ENCODE peak calls at places on chromosome 14, in four cellular contexts. One of them, this sample, is unnamed.

GRCh38 chr14:76550534-76550933 is 174.6 kb downstream of the ESRRB start:
- DNase-seq in ovary: no peak
- DNase-seq in neural crest cell: no peak
- DNase-seq in BJ: no peak
- DNase-seq in this sample: no peak

GRCh38 chr14:61167642-61168041 is 113.5 kb downstream of the TMEM30B start:
- DNase-seq in ovary: no peak
- DNase-seq in neural crest cell: no peak
- DNase-seq in BJ: no peak
- DNase-seq in this sample: no peak

GRCh38 chr14:76329150-76329881 is 46.6 kb upstream of the ESRRB start:
- DNase-seq in ovary: no peak
- DNase-seq in neural crest cell: no peak
- DNase-seq in BJ: no peak
- DNase-seq in this sample: no peak

GRCh38 chr14:92931681-92932447 is 8.9 kb downstream of the CHGA start:
- DNase-seq in ovary: no peak
- DNase-seq in neural crest cell: no peak
- DNase-seq in BJ: no peak
- DNase-seq in this sample: no peak

GRCh38 chr14:97177016-97177415 is 379.8 kb downstream of the VRK1 start:
- DNase-seq in ovary: no peak
- DNase-seq in neural crest cell: no peak
- DNase-seq in BJ: no peak
- DNase-seq in this sample: no peak

GRCh38 chr14:22047105-22047504 is 373.5 kb upstream of the OR4E1 start:
- DNase-seq in ovary: no peak
- DNase-seq in neural crest cell: peak
- DNase-seq in BJ: no peak
- DNase-seq in this sample: no peak

GRCh38 chr14:98700748-98701147 is 571.2 kb downstream of the BCL11B start:
- DNase-seq in ovary: no peak
- DNase-seq in neural crest cell: no peak
- DNase-seq in BJ: no peak
- DNase-seq in this sample: no peak

GRCh38 chr14:35696575-35696974 is 112.5 kb downstream of the RALGAPA1 start:
- DNase-seq in ovary: no peak
- DNase-seq in neural crest cell: no peak
- DNase-seq in BJ: no peak
- DNase-seq in this sample: no peak

GRCh38 chr14:41609704-41610183 is 3.1 kb downstream of the LRFN5 start:
- DNase-seq in ovary: peak
- DNase-seq in neural crest cell: peak
- DNase-seq in BJ: no peak
- DNase-seq in this sample: peak

GRCh38 chr14:75991753-75992152 is 6.2 kb downstream of the IFT43 start:
- DNase-seq in ovary: no peak
- DNase-seq in neural crest cell: no peak
- DNase-seq in BJ: peak
- DNase-seq in this sample: no peak

GRCh38 chr14:43981135-43981787 is 525.8 kb downstream of the FSCB start:
- DNase-seq in ovary: no peak
- DNase-seq in neural crest cell: no peak
- DNase-seq in BJ: no peak
- DNase-seq in this sample: no peak

GRCh38 chr14:92437729-92438280 is 75.8 kb upstream of the RIN3 start:
- DNase-seq in ovary: no peak
- DNase-seq in neural crest cell: no peak
- DNase-seq in BJ: no peak
- DNase-seq in this sample: no peak

GRCh38 chr14:53663709-53664108 is 292.9 kb downstream of the BMP4 start:
- DNase-seq in ovary: no peak
- DNase-seq in neural crest cell: no peak
- DNase-seq in BJ: no peak
- DNase-seq in this sample: peak

GRCh38 chr14:104927432-104927816 is 2.7 kb downstream of the PLD4 start:
- DNase-seq in ovary: no peak
- DNase-seq in neural crest cell: no peak
- DNase-seq in BJ: no peak
- DNase-seq in this sample: no peak

GRCh38 chr14:104926619-104927431 is 2.1 kb downstream of the PLD4 start:
- DNase-seq in ovary: no peak
- DNase-seq in neural crest cell: no peak
- DNase-seq in BJ: no peak
- DNase-seq in this sample: no peak

GRCh38 chr14:104929268-104930230 is 4.9 kb downstream of the PLD4 start:
- DNase-seq in ovary: no peak
- DNase-seq in neural crest cell: no peak
- DNase-seq in BJ: no peak
- DNase-seq in this sample: no peak

GRCh38 chr14:104928391-104929133 is 3.9 kb downstream of the PLD4 start:
- DNase-seq in ovary: no peak
- DNase-seq in neural crest cell: no peak
- DNase-seq in BJ: no peak
- DNase-seq in this sample: no peak

DNA sequence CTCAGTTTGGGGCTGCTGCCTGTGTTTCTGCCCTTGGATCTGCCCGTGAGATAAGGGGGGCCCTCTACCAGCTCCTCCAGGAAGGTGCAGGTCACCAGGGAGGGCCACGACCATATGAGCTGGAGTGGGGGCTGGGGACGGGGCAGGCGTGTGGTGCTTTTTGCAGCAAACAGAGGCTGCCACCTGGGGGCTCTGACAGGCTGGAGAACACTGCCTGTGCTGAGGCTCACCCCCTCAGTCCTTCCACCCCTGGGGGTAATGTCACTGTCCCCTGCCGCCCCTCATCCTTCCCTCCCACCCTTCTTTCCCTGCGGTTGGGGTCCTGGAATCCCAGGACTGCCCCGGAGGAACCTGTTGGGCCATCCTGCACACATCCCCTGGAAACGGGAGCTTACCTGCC is 3.2 kb downstream of the PLD4 start:
- DNase-seq in ovary: no peak
- DNase-seq in neural crest cell: no peak
- DNase-seq in BJ: no peak
- DNase-seq in this sample: no peak
- TF ChIP-seq CTCF in ovary: no peak
- TF ChIP-seq CTCF in neural crest cell: no peak
- TF ChIP-seq CTCF in BJ: no peak
- TF ChIP-seq CTCF in this sample: no peak

GRCh38 chr14:67517083-67517482 is 16.0 kb upstream of the PLEKHH1 start:
- DNase-seq in ovary: no peak
- DNase-seq in neural crest cell: no peak
- DNase-seq in BJ: no peak
- DNase-seq in this sample: peak
- TF ChIP-seq CTCF in ovary: no peak
- TF ChIP-seq CTCF in neural crest cell: no peak
- TF ChIP-seq CTCF in BJ: no peak
- TF ChIP-seq CTCF in this sample: no peak

GRCh38 chr14:51650721-51651387 is 856 bp upstream of the FRMD6 start:
- DNase-seq in ovary: peak
- DNase-seq in neural crest cell: no peak
- DNase-seq in BJ: no peak
- DNase-seq in this sample: peak

GRCh38 chr14:51653855-51654548 is 2.3 kb downstream of the FRMD6 start:
- DNase-seq in ovary: no peak
- DNase-seq in neural crest cell: no peak
- DNase-seq in BJ: no peak
- DNase-seq in this sample: no peak

GRCh38 chr14:51653096-51653814 is 1.5 kb downstream of the FRMD6 start:
- DNase-seq in ovary: no peak
- DNase-seq in neural crest cell: no peak
- DNase-seq in BJ: peak
- DNase-seq in this sample: no peak

GRCh38 chr14:51651388-51652167 is at the start of gene FRMD6:
- DNase-seq in ovary: peak
- DNase-seq in neural crest cell: peak
- DNase-seq in BJ: peak
- DNase-seq in this sample: peak

DNA sequence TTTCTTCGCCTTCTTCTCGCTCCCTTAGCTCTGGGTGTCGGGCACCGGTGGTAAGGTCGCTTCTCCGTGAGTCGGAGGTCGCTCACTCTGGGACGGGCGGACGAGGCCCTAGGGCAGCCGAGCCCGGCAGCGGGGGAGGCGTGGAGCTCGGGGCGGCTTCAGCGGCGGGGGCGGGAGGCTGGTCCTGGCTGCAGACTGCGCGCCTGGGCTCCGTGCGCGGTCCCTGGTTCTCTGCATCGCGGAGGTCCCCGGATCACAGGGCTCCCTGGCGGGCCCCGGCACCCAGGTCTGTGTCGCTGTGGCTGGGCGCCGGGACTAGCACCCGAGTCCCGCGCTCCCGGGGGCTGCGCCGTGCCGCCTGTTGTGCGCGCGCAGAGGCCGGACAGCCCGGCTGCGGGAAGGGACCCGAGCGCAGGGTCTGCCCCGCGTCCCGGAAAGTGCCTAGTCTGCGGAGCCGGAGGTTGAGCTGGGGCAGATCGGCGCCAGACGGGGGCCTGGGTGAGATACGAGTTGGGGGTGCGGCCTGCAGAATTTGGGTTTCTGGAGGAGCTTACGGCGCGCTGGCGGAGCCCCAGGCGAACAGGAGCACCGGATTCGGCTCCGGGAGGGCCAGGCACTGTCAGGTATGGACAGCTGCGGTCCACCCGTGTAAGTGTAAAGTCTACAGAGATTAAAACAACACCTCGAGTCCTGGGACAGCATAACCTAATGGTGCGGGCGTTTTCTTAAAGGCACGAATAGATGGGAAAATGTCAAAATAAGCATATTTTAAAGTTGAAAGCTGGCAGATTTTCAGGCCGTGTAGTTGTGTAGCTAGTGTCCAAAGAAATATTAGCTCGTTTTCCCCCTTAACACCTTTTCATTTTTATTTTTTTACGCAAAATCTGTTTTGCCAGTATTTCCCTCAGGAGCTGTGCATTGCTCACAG is 722 bp downstream of the FRMD6 start:
- DNase-seq in ovary: peak
- DNase-seq in neural crest cell: no peak
- DNase-seq in BJ: no peak
- DNase-seq in this sample: peak
- TF ChIP-seq CTCF in ovary: no peak
- TF ChIP-seq CTCF in neural crest cell: peak
- TF ChIP-seq CTCF in BJ: no peak
- TF ChIP-seq CTCF in this sample: peak

GRCh38 chr14:89255852-89256251 is 161.2 kb downstream of the FOXN3 start:
- DNase-seq in ovary: no peak
- DNase-seq in neural crest cell: no peak
- DNase-seq in BJ: no peak
- DNase-seq in this sample: no peak

GRCh38 chr14:89256273-89256672 is 160.8 kb downstream of the FOXN3 start:
- DNase-seq in ovary: no peak
- DNase-seq in neural crest cell: no peak
- DNase-seq in BJ: no peak
- DNase-seq in this sample: no peak

GRCh38 chr14:89255012-89255411 is 162.0 kb downstream of the FOXN3 start:
- DNase-seq in ovary: no peak
- DNase-seq in neural crest cell: no peak
- DNase-seq in BJ: no peak
- DNase-seq in this sample: no peak

GRCh38 chr14:89258728-89259273 is 158.2 kb downstream of the FOXN3 start:
- DNase-seq in ovary: no peak
- DNase-seq in neural crest cell: no peak
- DNase-seq in BJ: no peak
- DNase-seq in this sample: no peak

GRCh38 chr14:89256951-89257350 is 160.1 kb downstream of the FOXN3 start:
- DNase-seq in ovary: no peak
- DNase-seq in neural crest cell: no peak
- DNase-seq in BJ: no peak
- DNase-seq in this sample: no peak
- TF ChIP-seq CTCF in ovary: no peak
- TF ChIP-seq CTCF in neural crest cell: no peak
- TF ChIP-seq CTCF in BJ: no peak
- TF ChIP-seq CTCF in this sample: no peak

GRCh38 chr14:88452231-88452630 is 66.8 kb downstream of the SPATA7 start:
- DNase-seq in ovary: no peak
- DNase-seq in neural crest cell: no peak
- DNase-seq in BJ: no peak
- DNase-seq in this sample: no peak
- TF ChIP-seq CTCF in ovary: no peak
- TF ChIP-seq CTCF in neural crest cell: no peak
- TF ChIP-seq CTCF in BJ: no peak
- TF ChIP-seq CTCF in this sample: no peak

GRCh38 chr14:74913986-74914573 is 9.0 kb downstream of the RPS6KL1 start:
- DNase-seq in ovary: peak
- DNase-seq in neural crest cell: peak
- DNase-seq in BJ: no peak
- DNase-seq in this sample: peak
- TF ChIP-seq CTCF in ovary: peak
- TF ChIP-seq CTCF in neural crest cell: peak
- TF ChIP-seq CTCF in BJ: peak
- TF ChIP-seq CTCF in this sample: peak

DNA sequence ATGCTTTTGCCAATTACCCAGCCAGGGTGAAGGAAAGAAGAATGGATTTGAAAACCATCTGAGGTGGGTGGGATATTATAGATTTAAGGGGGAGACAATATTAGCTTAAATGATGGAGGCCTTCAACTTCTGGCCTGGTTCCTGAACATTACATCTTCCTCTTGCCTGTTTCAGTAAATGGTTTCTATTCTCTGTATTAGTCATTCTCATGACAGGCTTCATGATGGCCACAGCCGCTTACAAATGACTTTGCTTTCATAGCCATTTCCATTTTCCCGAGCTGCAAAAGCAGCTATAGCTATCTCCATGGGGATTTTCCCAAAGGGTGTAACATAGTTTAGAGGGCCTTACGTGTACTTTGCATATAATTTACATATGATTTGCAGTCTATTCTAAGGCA is 121.8 kb downstream of the NRXN3 start:
- DNase-seq in ovary: no peak
- DNase-seq in neural crest cell: no peak
- DNase-seq in BJ: no peak
- DNase-seq in this sample: no peak
- TF ChIP-seq CTCF in ovary: no peak
- TF ChIP-seq CTCF in neural crest cell: no peak
- TF ChIP-seq CTCF in BJ: no peak
- TF ChIP-seq CTCF in this sample: no peak